ENCODE peak calls at places on chromosomes 11 and 22, in seven cellular contexts. J, B, A, H, S, X and Q are unnamed samples. For H3K79me2, the result is how much of the 10 kb centered on the place peaks cover.

GRCh38 chr11:76824980-76825725 is 35.6 kb upstream of the ACER3 start:
- DNase-seq in J (no peak), B (no peak), A (no peak), H (no peak), S (peak), X (peak), Q (peak)

GRCh38 chr11:130318031-130318673 is 3.4 kb upstream of the ZBTB44 start:
- DNase-seq in J (no peak), B (no peak), A (no peak), H (no peak), S (no peak), X (peak), Q (no peak)

GRCh38 chr11:72191961-72192381 is at the start of gene FOLR1:
- DNase-seq in J (no peak), B (peak), A (no peak), H (peak), S (peak), X (peak), Q (peak)

GRCh38 chr11:46278387-46279173 is 1.1 kb downstream of the CREB3L1 start:
- DNase-seq in J (peak), B (peak), A (peak), H (peak), S (peak), X (no peak), Q (no peak)

GRCh38 chr11:55942785-55943392 is 6.7 kb upstream of the OR5I1 start:
- DNase-seq in J (peak), B (peak), A (peak), H (peak), S (peak), X (peak), Q (no peak)

GRCh38 chr22:28029201-28029948 is 110.3 kb upstream of the PITPNB start:
- DNase-seq in J (peak), B (no peak), A (no peak), H (no peak), S (peak), X (no peak), Q (peak)

GRCh38 chr11:73152086-73152853 is 10.2 kb upstream of the FCHSD2 start:
- DNase-seq in J (no peak), B (no peak), A (no peak), H (no peak), S (no peak), X (no peak), Q (no peak)

GRCh38 chr22:38467904-38468760 is at the start of gene KDELR3:
- DNase-seq in J (peak), B (peak), A (peak), H (peak), S (peak), X (peak), Q (peak)

GRCh38 chr11:35047179-35047578 is 91.8 kb upstream of the CD44 start:
- DNase-seq in J (no peak), B (no peak), A (no peak), H (no peak), S (no peak), X (no peak), Q (no peak)

GRCh38 chr11:117814766-117815261 is 9.7 kb downstream of the FXYD2 start:
- DNase-seq in J (no peak), B (no peak), A (peak), H (peak), S (no peak), X (no peak), Q (no peak)

GRCh38 chr11:2772544-2773031 is 72.8 kb upstream of the KCNQ1OT1 start:
- DNase-seq in J (peak), B (no peak), A (no peak), H (no peak), S (peak), X (peak), Q (peak)

GRCh38 chr11:32852142-32852541 is 22.4 kb downstream of the PRRG4 start:
- DNase-seq in J (peak), B (no peak), A (peak), H (no peak), S (peak), X (peak), Q (no peak)

GRCh38 chr11:12402027-12402426 is 24.7 kb downstream of the PARVA start:
- DNase-seq in J (no peak), B (no peak), A (no peak), H (no peak), S (no peak), X (no peak), Q (no peak)

GRCh38 chr11:12402691-12403120 is 25.3 kb downstream of the PARVA start:
- DNase-seq in J (peak), B (no peak), A (no peak), H (no peak), S (no peak), X (no peak), Q (no peak)

GRCh38 chr11:12397953-12398352 is 20.6 kb downstream of the PARVA start:
- DNase-seq in J (peak), B (no peak), A (peak), H (no peak), S (peak), X (no peak), Q (no peak)

GRCh38 chr11:12403122-12403994 is 26.0 kb downstream of the PARVA start:
- DNase-seq in J (no peak), B (no peak), A (no peak), H (no peak), S (no peak), X (no peak), Q (no peak)

GRCh38 chr11:12399355-12399754 is 22.0 kb downstream of the PARVA start:
- DNase-seq in J (peak), B (no peak), A (no peak), H (no peak), S (no peak), X (no peak), Q (no peak)
- H3K79me2 ChIP-seq in J (under half), B (under half), A (half or more), H (under half), S (half or more), X (half or more), Q (under half)

GRCh38 chr11:101584129-101584515 is 315 bp upstream of the TRPC6 start:
- DNase-seq in J (no peak), B (no peak), A (no peak), H (no peak), S (no peak), X (no peak), Q (no peak)
- H3K4me3 ChIP-seq in J (peak), B (no peak), A (no peak), H (peak), S (no peak), X (no peak), Q (no peak)

GRCh38 chr11:82994615-82995014 is 77.1 kb downstream of the RAB30 start:
- DNase-seq in J (peak), B (no peak), A (no peak), H (no peak), S (peak), X (no peak), Q (no peak)
- H3K79me2 ChIP-seq in J (under half), B (under half), A (under half), H (under half), S (under half), X (under half), Q (under half)

GRCh38 chr22:48955351-48956311 is 872.0 kb downstream of the BRD1 start:
- DNase-seq in J (no peak), B (no peak), A (no peak), H (no peak), S (no peak), X (no peak), Q (no peak)
- H3K4me3 ChIP-seq in J (no peak), B (no peak), A (no peak), H (no peak), S (no peak), X (no peak), Q (no peak)